ENCODE peak calls at places on chromosome 21, in four cellular contexts. A is K562, X is HCT116, E is GM23338. H is an unnamed sample.

GRCh38 chr21:16002872-16003466 is 273.2 kb downstream of the USP25 start:
- DNase-seq in E (peak; percentile 24), A (no peak), X (no peak), H (no peak)

GRCh38 chr21:14952916-14953315 is 111.9 kb downstream of the NRIP1 start:
- DNase-seq in E (no peak), A (no peak), X (no peak), H (no peak)

GRCh38 chr21:43372663-43373386 is 54.1 kb downstream of the SIK1 start:
- DNase-seq in X (no peak), A (no peak), E (no peak), H (no peak)

GRCh38 chr21:21019681-21020080 is 21.5 kb downstream of the NCAM2 start:
- DNase-seq in A (no peak), X (no peak), E (no peak), H (no peak)

GRCh38 chr21:42541174-42541573 is 27.5 kb downstream of the SLC37A1 start:
- DNase-seq in X (no peak), E (no peak), A (no peak), H (no peak)

GRCh38 chr21:41781047-41781405 is 14.2 kb upstream of the RIPK4 start:
- DNase-seq in E (no peak), X (no peak), A (no peak), H (peak; percentile 94)

GRCh38 chr21:41977034-41977950 is 23.5 kb upstream of the C2CD2 start:
- DNase-seq in E (no peak), X (no peak), A (no peak), H (no peak)

GRCh38 chr21:21612446-21612845 is 614.2 kb downstream of the NCAM2 start:
- DNase-seq in E (peak; percentile 69), A (no peak), X (no peak), H (no peak)

GRCh38 chr21:42426424-42426823 is 22.7 kb downstream of the UBASH3A start:
- DNase-seq in A (no peak), E (no peak), X (no peak), H (no peak)

GRCh38 chr21:39681845-39682244 is 63.1 kb upstream of the IGSF5 start:
- DNase-seq in X (no peak), A (no peak), E (no peak), H (no peak)

GRCh38 chr21:26920055-26920454 is 46.8 kb downstream of the ADAMTS5 start:
- DNase-seq in A (no peak), X (no peak), E (no peak), H (no peak)

GRCh38 chr21:34614443-34614692 is 545 bp downstream of the RCAN1 start:
- DNase-seq in A (no peak), X (no peak), E (no peak), H (no peak)
- TF ChIP-seq EZH2 in A (no peak), X (no peak), E (no peak), H (no peak)

GRCh38 chr21:46108827-46109226 is 10.9 kb downstream of the COL6A2 start:
- DNase-seq in A (no peak), X (no peak), E (no peak), H (no peak)

GRCh38 chr21:46111193-46111571 is 13.3 kb downstream of the COL6A2 start:
- DNase-seq in X (no peak), A (no peak), E (no peak), H (no peak)

GRCh38 chr21:46111857-46112730 is 14.2 kb downstream of the COL6A2 start:
- DNase-seq in A (no peak), X (no peak), E (no peak), H (no peak)

GRCh38 chr21:46109251-46110221 is 11.6 kb downstream of the COL6A2 start:
- DNase-seq in A (no peak), X (no peak), E (no peak), H (no peak)

GRCh38 chr21:46110499-46111192 is 12.7 kb downstream of the COL6A2 start:
- DNase-seq in X (no peak), A (no peak), E (peak; percentile 41), H (no peak)
- H3K4me3 ChIP-seq in X (no peak overlapping the region), A (no peak overlapping the region), E (no peak overlapping the region), H (no peak overlapping the region)

GRCh38 chr21:28674807-28675206 is 317.9 kb downstream of the LTN1 start:
- DNase-seq in E (no peak), X (no peak), A (no peak), H (no peak)
- TF ChIP-seq POLR2AphosphoS5 in E (no peak), X (no peak), A (no peak), H (no peak)

DNA sequence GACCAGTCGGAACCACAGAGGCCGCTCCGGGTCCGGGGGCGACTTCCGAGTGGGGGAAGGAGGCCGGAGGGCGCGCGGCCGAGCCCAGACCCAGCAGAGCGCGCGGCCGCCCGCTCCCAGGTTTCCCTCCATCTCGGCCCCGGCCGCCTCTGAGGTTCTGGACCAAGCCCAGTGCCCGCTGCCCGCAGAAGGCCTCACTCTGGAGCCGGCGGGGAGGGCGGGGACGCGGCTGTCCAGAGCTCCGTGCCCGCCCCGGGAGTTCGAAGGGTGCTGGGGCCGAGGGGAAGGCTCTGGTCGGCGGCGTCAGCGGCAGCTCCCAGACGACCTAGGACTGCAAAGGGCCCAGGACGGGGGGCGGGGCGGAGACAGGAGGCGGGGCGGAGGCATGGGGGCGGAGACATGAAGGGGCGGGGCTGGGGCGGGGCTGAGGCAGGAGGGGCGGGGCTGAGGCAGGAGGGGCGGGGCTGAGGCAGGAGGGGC is 48.0 kb upstream of the SLC19A1 start:
- DNase-seq in A (peak; percentile 97), X (no peak), E (peak; percentile 83), H (no peak)
- TF ChIP-seq EZH2 in A (no peak), X (no peak), E (no peak), H (no peak)

GRCh38 chr21:31671931-31672330 is 12.4 kb downstream of the SOD1 start:
- DNase-seq in X (no peak), A (no peak), E (no peak), H (no peak)
- H3K4me3 ChIP-seq in X (no peak overlapping the region), A (no peak overlapping the region), E (no peak overlapping the region), H (no peak overlapping the region)

GRCh38 chr21:34351786-34352241 is 12.0 kb upstream of the KCNE2 start:
- DNase-seq in X (peak; percentile 48), A (peak; percentile 59), E (peak; percentile 57), H (no peak)
- TF ChIP-seq POLR2AphosphoS5 in X (no peak), A (no peak), E (no peak), H (no peak)

DNA sequence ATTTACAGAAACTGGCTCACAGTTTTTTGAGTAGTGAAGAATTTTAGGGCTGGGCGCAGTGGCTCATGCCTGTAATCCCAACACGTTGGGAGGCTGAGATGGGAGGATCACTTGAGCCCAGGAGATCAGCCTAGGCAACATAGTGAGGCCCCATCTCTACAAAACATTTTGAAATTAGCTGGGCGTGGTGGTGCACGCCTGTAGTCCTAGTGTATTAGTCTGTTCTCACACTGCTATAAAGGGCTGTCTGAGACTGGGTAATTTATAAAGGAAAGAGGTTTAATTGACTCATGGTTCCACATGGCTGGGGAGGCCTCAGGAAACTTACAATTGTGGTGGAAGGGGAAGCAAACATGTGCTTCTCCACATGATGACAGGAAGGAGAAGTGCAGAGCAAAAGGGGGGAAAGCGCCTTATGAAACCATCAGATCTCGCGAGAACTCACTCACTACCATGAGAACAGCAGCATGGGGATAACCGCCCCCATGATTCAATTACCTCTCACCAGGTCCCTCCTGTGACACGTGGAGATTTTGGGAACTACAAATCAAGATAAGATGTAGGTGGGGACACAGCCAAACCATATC is 24.4 kb upstream of the DYRK1A start:
- DNase-seq in E (no peak), X (no peak), A (no peak), H (no peak)
- TF ChIP-seq EZH2 in E (no peak), X (no peak), A (no peak), H (no peak)

GRCh38 chr21:45949928-45950739 is 31.4 kb upstream of the COL6A1 start:
- DNase-seq in E (no peak), X (no peak), A (no peak), H (no peak)
- H3K4me3 ChIP-seq in E (no peak overlapping the region), X (no peak overlapping the region), A (no peak overlapping the region), H (peak overlapping the region; percentile 50)

DNA sequence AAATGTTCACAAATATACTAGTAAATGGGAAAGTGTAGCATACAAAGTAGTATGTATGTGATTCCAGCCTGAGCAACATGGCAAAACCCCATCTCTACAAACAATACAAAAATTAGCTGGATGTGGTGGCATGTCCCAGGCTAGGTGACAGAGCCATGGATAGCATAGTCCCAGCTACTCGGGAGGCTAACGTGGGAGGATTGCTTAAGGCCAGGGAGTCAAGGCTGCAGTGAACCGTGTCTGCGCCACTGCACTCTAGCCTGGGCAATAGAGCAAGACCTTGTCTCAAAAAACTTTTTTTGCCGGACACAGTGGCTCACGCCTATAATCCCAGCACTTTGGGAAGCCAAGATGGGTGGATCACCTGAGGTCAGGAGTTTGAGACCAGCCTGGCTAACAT is 67.9 kb downstream of the EVA1C start:
- DNase-seq in A (no peak), E (no peak), X (no peak), H (no peak)
- TF ChIP-seq POLR2AphosphoS5 in A (no peak), E (no peak), X (no peak), H (no peak)

GRCh38 chr21:44708213-44708865 is 3.0 kb downstream of the TSPEAR start:
- DNase-seq in X (no peak), E (peak; percentile 79), A (no peak), H (no peak)

GRCh38 chr21:44704636-44705001 is 6.8 kb downstream of the TSPEAR start:
- DNase-seq in X (no peak), E (peak; percentile 58), A (peak; percentile 7), H (no peak)

GRCh38 chr21:44706026-44706705 is 5.2 kb downstream of the TSPEAR start:
- DNase-seq in X (no peak), A (no peak), E (peak; percentile 41), H (no peak)

GRCh38 chr21:44708866-44709425 is 2.4 kb downstream of the TSPEAR start:
- DNase-seq in X (no peak), A (no peak), E (no peak), H (no peak)

GRCh38 chr21:44706706-44707615 is 4.4 kb downstream of the TSPEAR start:
- DNase-seq in E (peak; percentile 52), X (no peak), A (no peak), H (no peak)
- TF ChIP-seq EZH2 in E (peak; percentile 84), X (no peak), A (no peak), H (no peak)

H was measured in SK-N-MC.